ENCODE peak calls at places on chromosomes 12 and 14, in five cellular contexts. M, E, K, Q and Z are unnamed samples.

GRCh38 chr12:89663577-89664357 is 44.9 kb downstream of the ATP2B1 start:
- DNase-seq in K (no peak), Q (no peak), E (no peak), M (no peak), Z (no peak)

GRCh38 chr12:120849765-120850164 is 54.4 kb downstream of the SPPL3 start:
- DNase-seq in K (no peak), E (no peak), Q (no peak), M (no peak), Z (no peak)

GRCh38 chr14:28102814-28103213 is 663.8 kb upstream of the FOXG1 start:
- DNase-seq in E (no peak), K (no peak), M (no peak), Q (no peak), Z (no peak)

GRCh38 chr12:130137141-130138018 is 24.9 kb upstream of the FZD10 start:
- DNase-seq in E (no peak), Q (no peak), M (no peak), K (no peak), Z (no peak)

GRCh38 chr12:122096591-122097149 is 18.1 kb downstream of the MLXIP start:
- DNase-seq in M (no peak), Q (peak), E (no peak), K (peak), Z (peak)

GRCh38 chr12:113133036-113133435 is 2.5 kb downstream of the RASAL1 start:
- DNase-seq in E (no peak), K (no peak), Q (no peak), M (no peak), Z (no peak)

GRCh38 chr12:68800294-68800693 is 7.7 kb upstream of the MDM2 start:
- DNase-seq in E (no peak), K (no peak), Q (peak), M (no peak), Z (no peak)

GRCh38 chr12:118742426-118742825 is 238.9 kb upstream of the SRRM4 start:
- DNase-seq in E (no peak), Q (no peak), K (no peak), M (no peak), Z (no peak)

GRCh38 chr12:53097207-53097563 is 282 bp upstream of the IGFBP6 start:
- DNase-seq in K (no peak), E (no peak), Q (no peak), M (no peak), Z (peak)

DNA sequence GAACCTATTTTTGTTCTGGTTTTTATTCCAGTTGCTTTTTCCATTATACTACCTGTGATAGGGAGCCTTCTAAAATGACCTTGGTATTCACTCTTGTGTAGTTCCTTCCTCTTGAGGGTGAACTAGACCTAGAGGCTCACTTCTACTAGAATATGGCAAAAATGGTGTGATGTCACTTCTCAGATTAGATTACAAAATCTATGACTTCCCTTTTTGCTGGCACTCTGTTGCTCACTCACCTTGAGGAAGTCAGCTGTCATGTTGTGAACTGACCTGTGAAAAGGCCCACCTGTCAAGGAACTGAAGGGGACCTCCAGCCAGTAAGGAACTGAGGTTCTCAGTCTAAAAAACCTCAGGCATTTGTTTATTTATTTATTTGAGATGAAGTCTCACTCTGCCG is 5.7 kb downstream of the MIPOL1 start:
- DNase-seq in E (no peak), M (no peak), K (no peak), Q (no peak), Z (no peak)
- TF ChIP-seq POLR2AphosphoS5 in E (no peak), M (no peak), K (no peak), Q (no peak), Z (no peak)

GRCh38 chr14:77011226-77011762 is 17.2 kb downstream of the IRF2BPL start:
- DNase-seq in K (peak), E (no peak), M (no peak), Q (peak), Z (no peak)

GRCh38 chr14:77014734-77015133 is 13.8 kb downstream of the IRF2BPL start:
- DNase-seq in Q (no peak), E (no peak), M (no peak), K (no peak), Z (no peak)

GRCh38 chr14:77012193-77012592 is 16.3 kb downstream of the IRF2BPL start:
- DNase-seq in M (no peak), K (no peak), Q (no peak), E (no peak), Z (no peak)

GRCh38 chr14:77018785-77019184 is 9.7 kb downstream of the IRF2BPL start:
- DNase-seq in Q (no peak), K (no peak), E (no peak), M (no peak), Z (no peak)

DNA sequence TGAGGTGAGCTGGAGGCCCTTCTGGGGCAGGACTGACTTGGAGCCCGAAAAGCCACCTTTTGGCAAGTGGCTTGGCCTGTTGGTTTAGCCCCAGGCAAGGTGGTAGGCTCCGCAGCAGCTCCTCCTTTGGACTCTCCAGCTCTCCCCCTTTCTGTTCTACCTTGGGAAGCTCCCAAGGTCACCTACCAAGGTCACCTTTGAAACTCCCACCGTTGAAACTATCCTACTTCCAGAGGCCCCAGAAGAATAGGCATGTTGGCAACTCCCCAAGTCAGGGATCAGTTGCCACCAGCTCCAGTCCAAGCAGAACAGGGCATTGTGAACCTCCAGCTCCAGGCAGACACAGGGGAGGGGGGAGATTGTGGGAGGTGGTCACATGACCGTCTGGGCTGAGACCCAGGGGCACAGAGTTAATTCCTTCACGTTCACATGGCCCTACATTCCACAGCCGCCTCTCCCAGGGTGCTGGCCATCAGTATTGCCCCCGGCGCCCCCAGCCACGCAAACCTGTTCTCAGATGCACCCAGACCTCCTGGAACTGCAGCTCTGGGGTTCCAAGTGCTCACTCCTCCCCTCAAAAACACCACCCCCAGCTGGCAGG is 14.4 kb downstream of the IRF2BPL start:
- DNase-seq in M (no peak), K (no peak), Q (peak), E (no peak), Z (peak)
- H3K4me3 ChIP-seq in M (no peak), K (no peak), Q (no peak), E (no peak), Z (no peak)

GRCh38 chr14:41986726-41987125 is 380.1 kb downstream of the LRFN5 start:
- DNase-seq in E (no peak), Q (no peak), M (no peak), K (no peak), Z (no peak)

DNA sequence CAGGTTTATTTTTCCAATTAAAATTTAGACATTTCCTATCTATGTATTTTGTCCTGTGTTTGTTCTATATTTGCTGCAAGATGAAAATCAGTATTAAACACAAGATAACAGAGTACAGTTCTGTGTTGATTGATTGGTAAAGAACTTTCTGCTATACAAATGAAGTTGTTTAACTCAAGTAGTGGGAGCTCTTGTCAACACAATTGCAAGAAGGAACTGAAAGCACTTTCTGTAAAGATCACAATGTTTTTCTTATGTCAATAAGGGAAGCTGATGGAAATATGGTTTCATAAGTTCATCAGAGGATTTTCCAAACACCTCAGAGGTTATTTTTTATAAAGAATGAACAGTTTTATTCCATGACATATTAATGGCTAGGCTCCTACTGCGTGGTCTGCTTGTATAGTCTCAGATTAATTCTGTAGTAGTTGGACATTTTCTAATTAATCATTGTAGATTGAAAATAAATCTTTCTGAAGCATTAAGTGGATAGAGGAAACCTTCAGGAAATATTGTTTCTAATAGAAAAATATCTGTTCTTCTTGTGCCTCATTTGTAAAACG is 379.5 kb downstream of the LRFN5 start:
- DNase-seq in M (no peak), K (no peak), Q (no peak), E (no peak), Z (no peak)
- TF ChIP-seq EP300 in M (no peak), K (no peak), Q (no peak), E (no peak), Z (no peak)

GRCh38 chr12:65889144-65889880 is 65.0 kb downstream of the HMGA2 start:
- DNase-seq in E (no peak), M (no peak), Q (no peak), K (no peak), Z (no peak)

GRCh38 chr12:65891219-65891618 is 66.9 kb downstream of the HMGA2 start:
- DNase-seq in K (no peak), E (no peak), M (no peak), Q (no peak), Z (no peak)

GRCh38 chr12:65885312-65885711 is 61.0 kb downstream of the HMGA2 start:
- DNase-seq in K (no peak), E (no peak), M (no peak), Q (no peak), Z (no peak)

GRCh38 chr12:65885716-65886115 is 61.4 kb downstream of the HMGA2 start:
- DNase-seq in Q (no peak), M (no peak), E (no peak), K (no peak), Z (no peak)

GRCh38 chr12:65886996-65887395 is 62.7 kb downstream of the HMGA2 start:
- DNase-seq in Q (no peak), E (no peak), K (no peak), M (no peak), Z (no peak)
- TF ChIP-seq POLR2AphosphoS5 in Q (no peak), E (no peak), K (no peak), M (no peak), Z (no peak)

DNA sequence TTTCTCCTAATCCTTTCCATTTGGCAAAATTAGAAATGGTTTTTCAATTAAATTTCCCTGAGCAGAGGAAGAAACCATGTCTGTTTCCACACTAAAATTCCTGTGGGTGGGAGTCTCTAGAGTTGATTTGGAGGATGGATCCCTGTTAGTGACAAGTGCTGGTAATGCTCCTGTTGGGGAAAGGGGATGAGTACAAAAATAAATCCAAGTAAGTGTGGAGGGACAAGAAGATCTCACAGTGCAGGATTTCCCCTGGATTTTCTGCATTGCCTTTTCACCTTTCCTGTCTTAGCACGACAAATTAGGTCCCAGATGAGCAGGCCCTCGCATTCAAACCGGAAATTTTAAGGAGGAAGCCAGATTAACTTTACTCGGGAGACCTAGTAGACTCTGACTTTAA is 107.5 kb downstream of the DAD1 start:
- DNase-seq in E (no peak), M (no peak), Q (no peak), K (no peak), Z (no peak)
- H3K4me3 ChIP-seq in E (no peak), M (no peak), Q (no peak), K (no peak), Z (no peak)

DNA sequence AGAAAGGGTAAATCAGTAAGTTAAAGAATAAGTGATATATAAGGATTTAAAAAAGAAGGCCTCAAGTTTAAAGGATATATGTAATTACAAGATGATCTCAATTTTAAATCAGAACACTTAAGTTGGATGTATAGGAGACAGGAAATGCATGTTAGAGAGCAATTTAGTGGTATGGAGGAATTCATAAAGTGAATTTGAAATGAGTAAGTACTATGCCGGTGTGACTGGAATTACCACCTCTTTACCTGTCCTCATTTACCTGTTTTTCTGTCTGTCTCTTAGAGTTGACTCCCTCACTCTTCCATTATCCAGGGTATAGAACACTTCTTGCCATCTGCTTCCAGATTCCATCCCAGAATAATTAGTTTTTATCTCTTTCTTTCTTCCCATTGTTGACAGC is 73.5 kb downstream of the PLEKHA5 start:
- DNase-seq in E (no peak), Q (no peak), M (no peak), K (no peak), Z (no peak)
- TF ChIP-seq EP300 in E (no peak), Q (no peak), M (no peak), K (no peak), Z (no peak)

GRCh38 chr12:69994593-69995222 is 169.7 kb downstream of the MYRFL start:
- DNase-seq in M (no peak), K (peak), E (no peak), Q (peak), Z (no peak)

GRCh38 chr12:69993433-69993832 is 168.4 kb downstream of the MYRFL start:
- DNase-seq in Q (no peak), E (no peak), K (no peak), M (no peak), Z (no peak)

GRCh38 chr12:69988601-69989194 is 163.7 kb downstream of the MYRFL start:
- DNase-seq in E (no peak), Q (no peak), K (no peak), M (no peak), Z (no peak)

GRCh38 chr12:69987453-69988102 is 162.6 kb downstream of the MYRFL start:
- DNase-seq in E (no peak), M (no peak), Q (no peak), K (peak), Z (no peak)

DNA sequence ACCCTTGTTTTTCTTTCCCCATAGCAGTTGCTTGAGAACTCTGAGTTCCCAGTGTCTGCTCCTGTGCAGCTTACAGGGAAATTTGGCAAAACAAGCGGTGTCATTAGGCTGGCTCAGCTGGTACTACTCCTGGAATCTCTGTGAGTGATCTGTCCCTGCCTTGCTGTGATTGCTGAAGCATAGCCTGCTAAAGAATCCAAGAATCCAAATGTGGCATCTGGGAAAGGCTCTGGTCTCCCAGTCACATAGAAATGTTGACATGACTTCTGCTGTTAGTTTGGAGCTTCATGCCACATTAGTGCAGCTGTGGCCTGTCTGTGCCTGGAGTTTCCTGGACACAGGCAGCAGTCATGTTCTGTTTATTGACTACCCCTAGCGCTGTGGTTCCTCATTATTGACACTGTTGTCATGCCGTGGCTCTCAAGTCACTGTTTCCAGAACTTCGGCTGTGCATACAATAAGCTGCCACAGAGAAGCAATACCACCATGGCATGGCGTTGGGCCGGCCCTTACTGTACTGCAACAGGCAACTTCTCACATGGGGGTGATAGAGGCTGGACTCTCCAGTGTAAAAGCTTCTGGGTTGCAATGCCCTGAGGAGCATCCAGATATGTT is 166.8 kb downstream of the MYRFL start:
- DNase-seq in K (no peak), M (no peak), Q (no peak), E (no peak), Z (no peak)
- TF ChIP-seq POLR2AphosphoS5 in K (no peak), M (no peak), Q (no peak), E (no peak), Z (no peak)

DNA sequence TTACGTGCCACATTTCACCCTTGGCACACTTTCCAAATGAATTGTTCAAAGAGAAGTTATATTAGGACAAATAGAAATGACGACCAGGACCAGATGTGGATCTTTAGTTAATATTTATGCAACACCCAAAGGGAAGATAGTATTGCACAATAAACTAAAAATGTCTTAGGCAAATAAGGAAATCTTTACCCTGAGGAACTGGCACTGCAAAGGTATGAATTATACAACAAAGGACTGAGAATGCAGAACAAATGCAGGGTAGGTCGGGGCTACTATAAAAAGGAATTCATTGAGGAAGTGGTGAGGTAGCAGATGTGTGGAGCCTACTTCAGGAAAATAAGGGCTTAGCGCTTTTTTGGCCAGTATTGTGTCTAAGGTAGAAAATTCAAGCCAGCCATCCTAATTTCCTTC is 3.9 kb upstream of the TMTC2 start:
- DNase-seq in E (no peak), M (no peak), Q (no peak), K (no peak), Z (no peak)
- H3K4me3 ChIP-seq in E (no peak), M (no peak), Q (no peak), K (no peak), Z (no peak)

GRCh38 chr14:68250950-68251765 is 431.6 kb downstream of the RAD51B start:
- DNase-seq in E (no peak), Q (no peak), M (no peak), K (no peak), Z (no peak)
- TF ChIP-seq EP300 in E (no peak), Q (no peak), M (no peak), K (no peak), Z (no peak)

DNA sequence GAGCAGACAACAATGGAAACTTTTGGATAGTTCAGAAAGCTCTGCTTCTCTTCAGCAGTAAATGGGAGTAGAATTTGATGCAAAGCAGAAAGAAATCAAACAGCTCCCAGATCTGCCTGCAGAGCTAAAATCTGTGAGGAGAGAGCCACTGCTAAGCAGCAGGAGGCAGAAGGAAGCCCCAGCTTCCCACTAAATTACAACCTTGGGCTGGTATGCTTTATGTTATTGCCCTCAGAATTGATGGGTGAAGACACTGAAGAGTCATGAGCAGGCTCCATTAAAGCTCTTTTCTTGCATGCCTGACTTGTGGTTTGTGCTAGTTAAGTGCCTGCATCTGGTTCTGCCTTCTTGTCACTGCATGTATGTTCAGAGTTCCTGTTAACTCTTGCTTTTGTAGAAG is 8.4 kb downstream of the ZC2HC1C start:
- DNase-seq in K (no peak), Q (no peak), M (no peak), E (no peak), Z (no peak)
- TF ChIP-seq POLR2AphosphoS5 in K (no peak), Q (no peak), M (no peak), E (no peak), Z (no peak)